ENCODE peak calls at places on chromosomes 11 and 22, in four cellular contexts. T is astrocyte, P is HCT116, C is neural progenitor cell. E is an unnamed sample.

GRCh38 chr11:67040147-67040546 is 16.5 kb upstream of the RHOD start:
- DNase-seq in T (no peak), P (no peak), C (no peak), E (no peak)

GRCh38 chr11:94111660-94112059 is 17.0 kb upstream of the PANX1 start:
- DNase-seq in T (no peak), P (no peak), C (no peak), E (no peak)

GRCh38 chr22:39999144-39999757 is 4.5 kb downstream of the FAM83F start:
- DNase-seq in T (peak), P (no peak), C (peak), E (no peak)

GRCh38 chr11:104645276-104646018 is 252.8 kb downstream of the CASP12 start:
- DNase-seq in T (no peak), P (no peak), C (no peak), E (no peak)

GRCh38 chr11:45354976-45355705 is 69.0 kb upstream of the SYT13 start:
- DNase-seq in T (peak), P (no peak), C (peak), E (peak)

GRCh38 chr11:79440451-79441158 is at the start of gene TENM4:
- DNase-seq in T (peak), P (no peak), C (peak), E (peak)

GRCh38 chr11:45457649-45458048 is 171.5 kb upstream of the SYT13 start:
- DNase-seq in T (peak), P (no peak), C (no peak), E (no peak)

GRCh38 chr22:44726439-44726838 is 24.4 kb downstream of the PRR5 start:
- DNase-seq in T (no peak), P (no peak), C (no peak), E (no peak)

GRCh38 chr22:50656122-50657070 is 16.2 kb upstream of the SHANK3 start:
- DNase-seq in T (peak), P (no peak), C (no peak), E (no peak)

GRCh38 chr11:19220903-19221682 is 19.3 kb upstream of the CSRP3 start:
- DNase-seq in T (peak), P (no peak), C (no peak), E (no peak)

GRCh38 chr11:11441516-11441915 is 88.5 kb upstream of the CSNK2A3 start:
- DNase-seq in T (no peak), P (no peak), C (no peak), E (no peak)

GRCh38 chr11:130847517-130847916 is 68.8 kb downstream of the SNX19 start:
- DNase-seq in T (peak), P (peak), C (no peak), E (peak)

GRCh38 chr11:70126494-70126893 is 48.4 kb downstream of the ANO1 start:
- DNase-seq in T (no peak), P (no peak), C (no peak), E (no peak)

GRCh38 chr11:106988151-106988806 is 30.0 kb downstream of the GUCY1A2 start:
- DNase-seq in T (peak), P (no peak), C (no peak), E (peak)

GRCh38 chr11:103091441-103091809 is 535 bp downstream of the DCUN1D5 start:
- DNase-seq in T (peak), P (no peak), C (peak), E (peak)

GRCh38 chr11:65435330-65435931 is 12.8 kb downstream of the NEAT1 start:
- DNase-seq in T (no peak), P (no peak), C (no peak), E (no peak)

GRCh38 chr11:57763568-57763967 is 2.0 kb downstream of the CTNND1 start:
- DNase-seq in T (peak), P (no peak), C (peak), E (peak)

GRCh38 chr11:3126207-3126865 is 38.8 kb downstream of the OSBPL5 start:
- DNase-seq in T (no peak), P (peak), C (no peak), E (no peak)

GRCh38 chr11:108871152-108871551 is 206.3 kb downstream of the DDX10 start:
- DNase-seq in T (peak), P (no peak), C (peak), E (peak)

DNA sequence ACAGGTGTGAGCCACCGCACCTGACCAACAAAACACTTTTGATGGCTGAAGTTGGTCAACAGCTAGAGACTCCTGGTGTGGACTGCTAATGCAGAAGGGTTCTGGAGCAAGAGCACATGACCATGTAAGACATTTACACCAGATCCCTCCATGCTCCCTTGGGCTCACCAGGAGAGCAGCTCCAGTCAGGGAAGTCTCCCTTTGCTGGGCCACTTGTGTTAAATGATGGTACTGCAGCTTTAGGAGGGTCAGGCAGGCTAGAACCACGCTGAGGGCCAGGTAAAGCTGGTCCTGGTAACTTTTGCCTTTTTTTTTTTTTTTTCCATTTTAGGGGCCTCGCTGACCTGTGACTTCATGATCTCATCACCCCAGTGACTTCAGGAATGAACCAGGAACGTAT is 146.4 kb downstream of the FBXO7 start:
- DNase-seq in T (no peak), P (no peak), C (no peak), E (no peak)
- TF ChIP-seq CTCF in T (no peak), P (no peak), C (peak), E (no peak)

GRCh38 chr22:41891407-41891806 is 23.5 kb downstream of the SHISA8 start:
- DNase-seq in T (no peak), P (no peak), C (no peak), E (no peak)
- TF ChIP-seq EZH2 in T (no peak), P (no peak), C (no peak), E (no peak)

DNA sequence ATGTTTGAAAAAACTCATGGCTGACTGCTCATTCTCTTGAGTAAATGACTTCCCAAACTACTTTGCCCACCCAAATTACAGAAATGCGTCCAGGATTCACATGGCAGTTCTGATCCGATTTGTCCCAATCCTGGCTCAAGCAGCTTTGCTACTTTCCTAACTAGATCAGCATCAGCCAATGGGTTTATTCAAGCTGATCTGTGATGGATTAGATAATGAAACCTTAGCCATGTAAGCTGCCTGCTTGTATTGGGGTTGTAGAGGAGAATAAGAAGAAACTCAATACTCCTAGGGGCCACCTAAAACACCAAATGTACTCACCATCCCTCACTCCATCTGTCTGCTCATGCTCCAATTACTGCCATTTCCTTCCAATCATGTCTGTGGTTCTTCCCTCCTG is 7.0 kb downstream of the RBFOX2 start:
- DNase-seq in T (no peak), P (no peak), C (no peak), E (no peak)
- TF ChIP-seq CTCF in T (no peak), P (no peak), C (no peak), E (no peak)

GRCh38 chr11:62923634-62924411 is 2.7 kb upstream of the CHRM1 start:
- DNase-seq in T (no peak), P (no peak), C (peak), E (peak)

GRCh38 chr11:62928011-62928410 is 6.8 kb upstream of the CHRM1 start:
- DNase-seq in T (no peak), P (no peak), C (peak), E (no peak)

GRCh38 chr11:62926669-62927455 is 5.7 kb upstream of the CHRM1 start:
- DNase-seq in T (no peak), P (no peak), C (peak), E (no peak)

GRCh38 chr11:62925308-62925707 is 4.1 kb upstream of the CHRM1 start:
- DNase-seq in T (no peak), P (no peak), C (peak), E (no peak)

DNA sequence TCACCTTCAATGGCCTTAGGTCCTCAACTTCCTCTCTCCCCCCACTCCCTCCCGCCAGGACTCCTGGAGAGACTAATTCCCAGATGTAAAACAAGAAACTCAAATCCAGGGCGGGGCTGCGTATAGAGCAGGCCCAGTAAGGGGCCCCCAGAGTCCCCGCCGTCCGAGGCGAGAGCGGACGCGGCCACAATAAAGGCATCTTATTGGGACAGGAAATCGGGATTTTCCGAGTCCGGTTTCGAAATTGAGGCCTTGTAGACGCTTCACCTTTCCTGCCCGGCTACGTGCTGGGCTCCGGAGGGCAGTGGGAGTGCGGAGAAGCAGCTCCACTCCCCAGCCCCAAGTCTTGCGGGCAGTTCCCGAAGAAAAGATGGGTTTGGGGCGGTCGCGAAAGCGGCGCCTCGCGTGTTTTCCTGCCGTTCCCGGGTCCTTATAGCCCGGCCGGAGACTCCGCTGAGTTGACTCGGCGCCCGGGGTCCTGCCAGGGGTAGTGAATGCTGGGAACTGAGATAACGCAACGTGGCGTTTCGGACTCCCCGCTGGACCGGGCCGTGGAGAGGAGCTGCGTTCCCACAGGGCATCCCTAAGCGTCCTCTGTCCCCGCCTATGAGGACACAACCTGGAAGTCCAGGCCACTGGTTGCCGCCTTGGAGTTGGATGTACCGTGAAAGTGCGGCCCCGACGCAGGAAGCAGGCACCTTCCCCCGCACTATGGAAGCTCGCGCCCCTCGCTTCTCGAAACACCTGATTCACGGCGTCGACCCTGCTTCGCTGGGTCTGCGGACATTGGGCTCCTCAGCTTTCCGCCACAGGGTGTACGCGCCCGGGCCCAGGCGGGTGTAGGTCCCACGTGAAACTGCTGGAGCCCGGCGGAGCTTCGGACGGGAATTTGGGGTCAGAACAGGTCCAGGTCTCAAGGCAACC is 4.8 kb upstream of the CHRM1 start:
- DNase-seq in T (no peak), P (no peak), C (peak), E (no peak)
- TF ChIP-seq EZH2 in T (peak), P (no peak), C (peak), E (no peak)

DNA sequence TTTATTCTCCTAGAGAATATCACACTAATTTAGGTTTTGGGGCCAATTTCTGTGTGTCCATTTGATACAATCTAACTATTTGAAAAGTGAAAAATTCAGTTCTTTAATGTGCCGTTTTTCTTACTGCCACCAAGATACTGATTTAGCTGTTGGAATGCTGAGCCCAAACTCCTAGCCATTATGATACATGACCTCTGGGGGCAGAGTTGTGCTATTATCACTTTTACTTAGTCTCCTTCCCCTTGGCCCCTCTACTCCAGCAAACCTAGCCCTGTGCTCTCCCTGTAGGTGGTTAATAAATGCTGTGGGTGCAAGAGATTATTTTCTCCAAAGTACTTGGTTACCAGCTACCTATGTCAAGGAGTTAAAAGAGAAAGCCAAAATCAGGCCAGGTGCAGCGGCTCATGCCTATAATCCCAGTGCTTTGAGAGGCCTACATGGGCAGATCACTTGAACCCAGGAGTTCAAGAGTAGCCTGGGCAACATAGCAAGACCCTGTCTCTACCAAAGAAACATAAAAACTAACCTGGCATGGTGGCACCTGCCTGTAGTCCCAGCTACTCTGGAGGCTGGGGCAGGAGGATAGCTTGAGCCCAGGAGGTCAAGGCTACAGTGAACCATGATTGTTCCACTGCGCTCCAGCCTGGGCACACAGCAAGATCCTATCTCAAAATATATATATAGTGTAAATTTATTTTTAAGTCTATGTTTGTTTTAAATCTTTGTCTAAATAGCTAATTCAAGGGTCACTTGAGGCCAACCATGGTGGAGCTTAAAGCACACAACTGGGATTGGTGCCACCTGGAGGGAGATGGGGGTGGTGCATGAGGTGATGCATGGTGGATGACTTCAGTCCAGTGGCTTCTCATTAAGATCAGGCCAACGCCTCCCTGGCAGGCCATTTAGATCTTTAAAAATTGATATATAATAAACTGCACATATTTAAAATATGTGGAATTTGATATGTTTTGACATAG is 193.2 kb upstream of the PLET1 start:
- DNase-seq in T (no peak), P (peak), C (peak), E (peak)
- TF ChIP-seq CTCF in T (peak), P (peak), C (peak), E (peak)

DNA sequence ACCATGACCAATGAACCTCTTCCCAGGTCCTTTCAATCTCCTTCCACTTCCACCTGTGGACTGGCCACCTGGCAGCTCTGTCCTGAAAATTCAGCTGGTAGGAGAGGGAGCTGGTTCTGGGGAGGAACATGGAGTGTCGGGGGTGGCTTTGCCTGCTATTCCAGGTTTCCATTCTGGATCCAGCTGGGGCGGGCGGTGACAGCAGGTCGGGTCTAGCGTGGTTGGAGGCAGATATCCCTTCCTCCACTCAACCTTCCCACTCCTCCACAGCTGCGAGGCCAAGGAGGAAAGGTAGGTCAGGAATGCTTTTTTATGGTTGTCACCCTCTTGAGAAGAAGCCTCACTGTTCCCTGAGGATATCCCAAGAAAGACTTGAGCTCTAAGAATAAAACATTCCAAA is 3.3 kb downstream of the NRGN start:
- DNase-seq in T (no peak), P (no peak), C (no peak), E (no peak)
- TF ChIP-seq EZH2 in T (no peak), P (no peak), C (no peak), E (no peak)

GRCh38 chr11:22778642-22779041 is 51.0 kb downstream of the SVIP start:
- DNase-seq in T (no peak), P (no peak), C (no peak), E (no peak)
- TF ChIP-seq CTCF in T (no peak), P (peak), C (peak), E (no peak)

GRCh38 chr11:76152086-76152658 is 54.1 kb downstream of the WNT11 start:
- DNase-seq in T (peak), P (peak), C (peak), E (peak)
- TF ChIP-seq EZH2 in T (no peak), P (no peak), C (peak), E (no peak)

GRCh38 chr11:31240340-31240904 is 129.1 kb downstream of the DCDC1 start:
- DNase-seq in T (peak), P (peak), C (peak), E (peak)
- TF ChIP-seq CTCF in T (peak), P (peak), C (peak), E (peak)

E was measured in A673.